ENCODE peak calls at places on chromosomes 13 and 19, in four cellular contexts. M is WTC11, O is SK-N-SH, E is K562. A is an unnamed sample.

GRCh38 chr19:2289714-2290435 is 7.9 kb upstream of the PEAK3 start:
- DNase-seq in O (no peak), E (peak), M (no peak), A (no peak)

GRCh38 chr13:25943666-25944065 is 108.2 kb downstream of the SHISA2 start:
- DNase-seq in O (no peak), E (no peak), M (no peak), A (no peak)

GRCh38 chr19:38675611-38676010 is 28.2 kb downstream of the ACTN4 start:
- DNase-seq in O (no peak), M (no peak), E (peak), A (no peak)

GRCh38 chr19:15449620-15450527 is at the start of gene WIZ:
- DNase-seq in E (peak), M (peak), O (peak), A (no peak)

GRCh38 chr13:98878421-98879126 is 99.3 kb downstream of the DOCK9 start:
- DNase-seq in M (no peak), E (no peak), O (no peak), A (no peak)

GRCh38 chr13:45683701-45684100 is 18.4 kb upstream of the CBY2 start:
- DNase-seq in E (peak), M (peak), O (peak), A (no peak)

GRCh38 chr13:111521030-111521429 is 200.6 kb downstream of the TEX29 start:
- DNase-seq in E (no peak), O (no peak), M (no peak), A (no peak)

GRCh38 chr19:44111910-44112463 is 1.2 kb upstream of the ZNF225 start:
- DNase-seq in O (peak), E (peak), M (peak), A (peak)

GRCh38 chr13:25771641-25772478 is 280.0 kb downstream of the SHISA2 start:
- DNase-seq in O (no peak), E (no peak), M (no peak), A (no peak)

GRCh38 chr19:41351339-41352245 is 2.1 kb downstream of the TGFB1 start:
- DNase-seq in M (peak), E (peak), O (peak), A (peak)

GRCh38 chr19:6590458-6591319 is at the start of gene CD70:
- DNase-seq in M (peak), E (no peak), O (no peak), A (no peak)

GRCh38 chr19:47766670-47767069 is 11.8 kb upstream of the SELENOW start:
- DNase-seq in E (no peak), O (no peak), M (no peak), A (no peak)

GRCh38 chr13:23547000-23547590 is 23.1 kb upstream of the TNFRSF19 start:
- DNase-seq in M (peak), O (no peak), E (no peak), A (peak)

GRCh38 chr19:31451686-31452325 is 102.6 kb upstream of the TSHZ3 start:
- DNase-seq in O (no peak), E (no peak), M (no peak), A (no peak)

GRCh38 chr13:108786578-108787100 is 157.2 kb downstream of the MYO16 start:
- DNase-seq in O (no peak), E (no peak), M (no peak), A (no peak)

GRCh38 chr19:46390866-46391265 is 22.5 kb downstream of the CCDC8 start:
- DNase-seq in M (no peak), E (no peak), O (no peak), A (no peak)

GRCh38 chr19:41792513-41793413 is 3.6 kb upstream of the CEACAM3 start:
- DNase-seq in M (peak), E (peak), O (peak), A (peak)

GRCh38 chr13:36313047-36313969 is 15.7 kb upstream of the CCDC169 start:
- DNase-seq in M (no peak), E (no peak), O (no peak), A (no peak)

GRCh38 chr13:25281193-25281936 is 5.9 kb downstream of the MTMR6 start:
- DNase-seq in M (no peak), O (no peak), E (no peak), A (no peak)

GRCh38 chr19:38664503-38665211 is 17.2 kb downstream of the ACTN4 start:
- DNase-seq in O (no peak), M (no peak), E (peak), A (no peak)

GRCh38 chr19:35856546-35857149 is at the start of gene KIRREL2:
- DNase-seq in M (peak), O (peak), E (no peak), A (peak)

GRCh38 chr13:110307697-110308376 is 753 bp downstream of the COL4A2 start:
- DNase-seq in M (peak), O (no peak), E (no peak), A (peak)

GRCh38 chr13:110127986-110128511 is 178.9 kb downstream of the COL4A1 start:
- DNase-seq in O (no peak), E (no peak), M (no peak), A (no peak)

GRCh38 chr19:9165256-9165655 is 13.5 kb upstream of the OR7D2 start:
- DNase-seq in E (no peak), M (no peak), O (no peak), A (no peak)

GRCh38 chr19:47283405-47284059 is 8.8 kb downstream of the INAFM1 start:
- DNase-seq in M (no peak), O (no peak), E (no peak), A (no peak)

GRCh38 chr13:67078062-67078461 is 152.1 kb downstream of the PCDH9 start:
- DNase-seq in E (no peak), O (no peak), M (no peak), A (no peak)

GRCh38 chr19:35642798-35643254 is 1.3 kb downstream of the ETV2 start:
- DNase-seq in E (no peak), O (no peak), M (no peak), A (no peak)

GRCh38 chr19:38483016-38483630 is 49.6 kb downstream of the RYR1 start:
- DNase-seq in O (peak), M (no peak), E (no peak), A (no peak)

GRCh38 chr19:28556371-28556770 is 656.6 kb downstream of the UQCRFS1 start:
- DNase-seq in O (no peak), M (no peak), E (no peak), A (no peak)

GRCh38 chr19:47406711-47407416 is 12.5 kb downstream of the MEIS3 start:
- DNase-seq in O (no peak), M (peak), E (peak), A (peak)

GRCh38 chr19:14375055-14375581 is 6.1 kb upstream of the ADGRE5 start:
- DNase-seq in M (no peak), O (no peak), E (peak), A (no peak)

GRCh38 chr19:42325896-42326771 is 699 bp downstream of the MEGF8 start:
- DNase-seq in O (peak), E (no peak), M (peak), A (no peak)

GRCh38 chr13:95154441-95154886 is 146.8 kb downstream of the ABCC4 start:
- DNase-seq in O (no peak), M (no peak), E (no peak), A (no peak)

GRCh38 chr13:49895826-49896225 is 40.3 kb downstream of the SPRYD7 start:
- DNase-seq in M (no peak), O (no peak), E (no peak), A (no peak)

GRCh38 chr13:46698910-46699460 is 98.0 kb downstream of the ESD start:
- DNase-seq in M (no peak), O (peak), E (peak), A (no peak)

GRCh38 chr13:20035130-20035529 is 76.6 kb downstream of the ZMYM2 start:
- DNase-seq in M (no peak), E (no peak), O (no peak), A (no peak)

GRCh38 chr13:59607780-59608233 is 555.9 kb downstream of the DIAPH3 start:
- DNase-seq in M (no peak), E (no peak), O (no peak), A (no peak)

GRCh38 chr13:27533155-27533643 is 82.8 kb upstream of the MTIF3 start:
- DNase-seq in E (peak), O (peak), M (peak), A (peak)

DNA sequence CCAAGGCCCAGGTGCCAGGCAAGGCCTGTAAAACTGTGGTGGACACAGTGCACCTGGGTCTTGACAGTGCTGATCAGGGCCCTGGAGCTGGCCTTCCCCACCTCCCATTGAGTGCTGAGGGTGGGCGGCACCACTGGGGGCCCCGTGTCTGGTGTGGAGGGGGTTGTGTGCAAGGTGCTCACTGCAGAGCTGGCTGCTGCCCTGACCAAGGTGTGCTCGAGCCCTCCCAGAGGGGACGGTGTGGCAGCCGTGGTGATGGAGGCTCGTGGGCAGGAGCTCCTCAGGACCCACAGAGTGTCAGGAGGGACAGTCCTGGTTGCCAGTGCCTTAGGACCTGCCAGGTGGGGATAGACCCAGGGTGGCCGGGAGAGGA is 23.0 kb downstream of the ATP4B start:
- DNase-seq in M (no peak), O (no peak), E (no peak), A (no peak)
- TF ChIP-seq TEAD4 in M (no peak), O (no peak), E (no peak), A (no peak)

GRCh38 chr13:63631006-63631405 is 2215.4 kb upstream of the PCDH20 start:
- DNase-seq in O (no peak), M (no peak), E (no peak), A (no peak)

GRCh38 chr13:63636231-63636993 is 2220.8 kb upstream of the PCDH20 start:
- DNase-seq in O (no peak), M (no peak), E (no peak), A (no peak)
- TF ChIP-seq TEAD4 in O (no peak), M (no peak), E (no peak), A (no peak)

DNA sequence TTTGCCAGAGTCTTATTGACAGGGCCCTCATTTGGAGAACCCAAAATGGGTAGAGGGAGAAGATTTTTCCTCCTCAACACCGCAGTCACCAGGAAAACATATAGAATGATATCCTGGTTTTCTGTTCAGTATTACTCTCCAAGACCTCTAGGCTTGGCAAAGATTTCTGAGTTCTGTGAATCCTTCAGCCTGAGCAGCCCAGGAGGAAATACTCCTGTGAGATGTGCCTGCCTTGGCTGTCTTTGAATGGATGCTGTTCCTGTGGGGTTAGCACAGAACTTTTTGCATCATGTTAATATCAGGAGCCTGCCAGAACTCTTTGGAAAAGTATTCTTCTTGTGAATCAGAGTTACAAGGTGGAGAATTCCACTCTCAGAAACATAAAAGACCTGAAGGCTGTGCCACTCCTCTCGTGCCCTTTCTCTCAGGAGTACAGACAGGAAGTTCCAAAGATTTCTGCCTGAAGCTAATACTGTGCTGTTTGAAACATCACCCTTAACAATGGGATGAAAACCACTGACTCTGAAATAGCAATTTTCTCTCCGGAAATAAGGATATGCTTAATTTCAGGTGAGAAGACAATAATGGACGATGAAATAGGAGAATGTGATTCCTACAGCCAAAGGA is 520.1 kb upstream of the NBEA start:
- DNase-seq in M (no peak), E (no peak), O (no peak), A (no peak)
- TF ChIP-seq TEAD4 in M (no peak), E (no peak), O (no peak), A (no peak)

GRCh38 chr13:44218501-44219240 is 155.0 kb upstream of the SERP2 start:
- DNase-seq in E (no peak), M (no peak), O (no peak), A (no peak)
- TF ChIP-seq TEAD4 in E (no peak), M (no peak), O (no peak), A (no peak)

GRCh38 chr13:76799696-76800095 is 86.5 kb downstream of the KCTD12 start:
- DNase-seq in M (no peak), E (no peak), O (no peak), A (no peak)
- TF ChIP-seq TEAD4 in M (no peak), E (no peak), O (no peak), A (no peak)

DNA sequence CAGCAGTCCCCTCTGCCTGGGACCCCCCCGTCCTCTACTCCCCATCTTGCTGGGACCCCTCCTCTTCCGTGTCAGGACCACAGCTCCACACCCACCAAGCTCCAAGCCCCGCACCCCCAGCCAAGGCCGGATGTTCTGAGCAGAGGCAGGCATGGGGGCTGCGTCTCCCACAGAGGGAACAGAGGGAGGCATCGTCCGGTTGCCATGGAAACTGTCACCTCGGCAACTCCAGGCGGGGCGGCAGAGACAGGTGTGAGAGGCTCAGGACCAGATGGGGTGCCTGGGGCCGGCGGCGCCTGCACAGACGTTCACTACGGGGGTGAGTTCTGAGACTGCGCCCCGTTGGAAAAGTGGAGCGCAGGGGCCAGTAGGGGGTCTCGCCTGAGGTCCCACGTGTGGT is 5.4 kb downstream of the RNU6-9 start:
- DNase-seq in M (peak), O (peak), E (no peak), A (peak)
- TF ChIP-seq TEAD4 in M (no peak), O (no peak), E (no peak), A (no peak)